ENCODE peak calls at places on chromosomes 13 and 19, in six cellular contexts. One of them, this sample, is unnamed.

GRCh38 chr19:2290441-2291184 is 8.6 kb upstream of the PEAK3 start:
- DNase-seq in prostate gland: no peak
- DNase-seq in spleen: peak
- DNase-seq in endothelial cell of umbilical vein: no peak
- DNase-seq in breast epithelium: no peak
- DNase-seq in sigmoid colon: no peak
- DNase-seq in this sample: no peak

GRCh38 chr13:60396783-60397692 is at the start of gene TDRD3:
- DNase-seq in prostate gland: peak
- DNase-seq in spleen: peak
- DNase-seq in endothelial cell of umbilical vein: peak
- DNase-seq in breast epithelium: peak
- DNase-seq in sigmoid colon: peak
- DNase-seq in this sample: peak

GRCh38 chr19:8567522-8568172 is 9.6 kb downstream of the MYO1F start:
- DNase-seq in prostate gland: no peak
- DNase-seq in spleen: peak
- DNase-seq in endothelial cell of umbilical vein: no peak
- DNase-seq in breast epithelium: no peak
- DNase-seq in sigmoid colon: no peak
- DNase-seq in this sample: no peak

GRCh38 chr19:43754312-43754561 is 525 bp downstream of the SMG9 start:
- DNase-seq in prostate gland: no peak
- DNase-seq in spleen: no peak
- DNase-seq in endothelial cell of umbilical vein: no peak
- DNase-seq in breast epithelium: no peak
- DNase-seq in sigmoid colon: no peak
- DNase-seq in this sample: no peak

GRCh38 chr13:28477709-28477973 is 17.3 kb downstream of the FLT1 start:
- DNase-seq in prostate gland: no peak
- DNase-seq in spleen: no peak
- DNase-seq in endothelial cell of umbilical vein: no peak
- DNase-seq in breast epithelium: no peak
- DNase-seq in sigmoid colon: no peak
- DNase-seq in this sample: no peak

GRCh38 chr13:84609716-84610115 is 727.4 kb upstream of the SLITRK1 start:
- DNase-seq in prostate gland: no peak
- DNase-seq in spleen: no peak
- DNase-seq in endothelial cell of umbilical vein: no peak
- DNase-seq in breast epithelium: no peak
- DNase-seq in sigmoid colon: no peak
- DNase-seq in this sample: no peak

GRCh38 chr13:79631260-79631659 is 150.3 kb downstream of the NDFIP2 start:
- DNase-seq in prostate gland: peak
- DNase-seq in spleen: no peak
- DNase-seq in endothelial cell of umbilical vein: peak
- DNase-seq in breast epithelium: no peak
- DNase-seq in sigmoid colon: no peak
- DNase-seq in this sample: no peak

GRCh38 chr19:10517361-10517759 is at the start of gene S1PR5:
- DNase-seq in prostate gland: no peak
- DNase-seq in spleen: no peak
- DNase-seq in endothelial cell of umbilical vein: no peak
- DNase-seq in breast epithelium: no peak
- DNase-seq in sigmoid colon: no peak
- DNase-seq in this sample: peak

GRCh38 chr19:21947775-21948174 is 63.0 kb downstream of the ZNF208 start:
- DNase-seq in prostate gland: no peak
- DNase-seq in spleen: no peak
- DNase-seq in endothelial cell of umbilical vein: no peak
- DNase-seq in breast epithelium: no peak
- DNase-seq in sigmoid colon: no peak
- DNase-seq in this sample: no peak

DNA sequence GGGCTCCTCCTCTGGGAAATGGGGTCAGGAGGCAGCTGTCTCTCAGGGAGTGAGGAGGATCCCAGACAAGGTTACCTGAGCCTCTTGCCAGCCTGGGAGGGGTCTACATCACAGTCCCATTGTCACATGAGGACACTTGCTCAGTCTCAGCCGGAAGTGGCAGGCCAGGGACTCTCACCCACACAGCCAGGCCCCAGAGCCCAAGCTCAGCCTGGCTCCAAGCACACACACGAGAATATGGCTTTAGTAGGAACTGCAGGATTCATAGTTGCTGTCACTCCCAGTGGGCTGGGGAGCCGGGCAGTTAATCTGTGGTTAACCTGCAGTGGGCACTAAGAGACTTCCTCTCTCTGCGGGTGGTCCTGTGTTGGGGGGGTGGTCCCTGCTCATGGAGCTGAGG is 15.8 kb upstream of the RELB start:
- DNase-seq in prostate gland: no peak
- DNase-seq in spleen: peak
- DNase-seq in endothelial cell of umbilical vein: no peak
- DNase-seq in breast epithelium: no peak
- DNase-seq in sigmoid colon: no peak
- DNase-seq in this sample: no peak
- TF ChIP-seq POLR2A in prostate gland: no peak
- TF ChIP-seq POLR2A in spleen: no peak
- TF ChIP-seq POLR2A in endothelial cell of umbilical vein: no peak
- TF ChIP-seq POLR2A in breast epithelium: no peak
- TF ChIP-seq POLR2A in sigmoid colon: no peak
- TF ChIP-seq POLR2A in this sample: no peak

GRCh38 chr13:59318320-59318930 is 845.3 kb downstream of the DIAPH3 start:
- DNase-seq in prostate gland: peak
- DNase-seq in spleen: no peak
- DNase-seq in endothelial cell of umbilical vein: peak
- DNase-seq in breast epithelium: peak
- DNase-seq in sigmoid colon: no peak
- DNase-seq in this sample: peak

GRCh38 chr13:59319276-59319675 is 844.5 kb downstream of the DIAPH3 start:
- DNase-seq in prostate gland: no peak
- DNase-seq in spleen: no peak
- DNase-seq in endothelial cell of umbilical vein: peak
- DNase-seq in breast epithelium: no peak
- DNase-seq in sigmoid colon: no peak
- DNase-seq in this sample: no peak

DNA sequence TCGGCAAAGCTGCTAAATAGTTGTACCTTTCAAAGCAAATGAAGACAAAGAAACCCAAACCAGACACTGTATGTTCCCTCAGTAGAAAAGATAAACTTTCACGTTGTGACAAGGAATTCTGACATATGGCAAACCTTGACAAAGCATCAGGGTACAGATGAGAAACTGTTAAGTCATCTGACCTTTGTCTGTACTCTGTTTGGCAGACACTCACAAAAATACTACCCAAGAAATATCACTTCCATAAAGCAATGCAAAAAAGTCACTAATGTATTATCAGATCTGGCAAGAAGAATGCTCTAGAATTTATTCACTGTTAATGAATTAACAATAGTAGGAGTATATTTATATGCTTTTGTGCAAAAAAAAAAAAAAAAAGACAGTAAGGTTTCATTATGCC is 843.7 kb downstream of the DIAPH3 start:
- DNase-seq in prostate gland: no peak
- DNase-seq in spleen: no peak
- DNase-seq in endothelial cell of umbilical vein: peak
- DNase-seq in breast epithelium: no peak
- DNase-seq in sigmoid colon: no peak
- DNase-seq in this sample: no peak
- H3K27ac ChIP-seq in prostate gland: no peak
- H3K27ac ChIP-seq in spleen: peak
- H3K27ac ChIP-seq in endothelial cell of umbilical vein: peak
- H3K27ac ChIP-seq in breast epithelium: no peak
- H3K27ac ChIP-seq in sigmoid colon: no peak
- H3K27ac ChIP-seq in this sample: no peak

GRCh38 chr13:51825681-51826254 is 19.2 kb downstream of the TMEM272 start:
- DNase-seq in prostate gland: no peak
- DNase-seq in spleen: no peak
- DNase-seq in endothelial cell of umbilical vein: no peak
- DNase-seq in breast epithelium: no peak
- DNase-seq in sigmoid colon: no peak
- DNase-seq in this sample: no peak

GRCh38 chr13:51826606-51827005 is 18.4 kb downstream of the TMEM272 start:
- DNase-seq in prostate gland: peak
- DNase-seq in spleen: no peak
- DNase-seq in endothelial cell of umbilical vein: no peak
- DNase-seq in breast epithelium: no peak
- DNase-seq in sigmoid colon: peak
- DNase-seq in this sample: no peak

GRCh38 chr13:51823861-51824260 is 19.9 kb upstream of the DHRS12 start:
- DNase-seq in prostate gland: no peak
- DNase-seq in spleen: no peak
- DNase-seq in endothelial cell of umbilical vein: no peak
- DNase-seq in breast epithelium: no peak
- DNase-seq in sigmoid colon: no peak
- DNase-seq in this sample: no peak

GRCh38 chr13:51823351-51823750 is 19.4 kb upstream of the DHRS12 start:
- DNase-seq in prostate gland: no peak
- DNase-seq in spleen: no peak
- DNase-seq in endothelial cell of umbilical vein: no peak
- DNase-seq in breast epithelium: no peak
- DNase-seq in sigmoid colon: peak
- DNase-seq in this sample: no peak

DNA sequence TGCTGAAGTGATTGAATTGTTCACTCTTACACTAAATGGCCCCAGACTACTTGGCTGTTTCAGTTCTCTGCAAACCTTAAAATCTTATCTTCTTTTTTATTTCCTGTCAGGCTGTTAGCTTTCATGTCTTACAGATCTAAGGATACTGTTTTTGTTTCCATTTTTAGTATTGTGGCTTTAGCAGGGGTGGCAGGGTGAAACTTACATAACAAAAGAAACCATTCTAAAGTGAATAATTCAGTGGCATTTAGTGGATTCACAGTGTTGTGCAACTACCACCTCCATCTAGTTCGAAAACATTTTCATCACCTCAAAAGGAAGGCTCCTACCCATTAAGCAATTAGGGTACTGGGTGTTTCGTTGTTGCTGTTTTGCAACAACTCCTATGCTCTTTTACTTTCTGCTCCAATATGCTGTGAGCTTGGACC is 19.8 kb downstream of the TMEM272 start:
- DNase-seq in prostate gland: no peak
- DNase-seq in spleen: no peak
- DNase-seq in endothelial cell of umbilical vein: peak
- DNase-seq in breast epithelium: no peak
- DNase-seq in sigmoid colon: no peak
- DNase-seq in this sample: no peak
- TF ChIP-seq POLR2AphosphoS5 in prostate gland: peak
- TF ChIP-seq POLR2AphosphoS5 in spleen: peak
- TF ChIP-seq POLR2AphosphoS5 in endothelial cell of umbilical vein: no peak
- TF ChIP-seq POLR2AphosphoS5 in breast epithelium: no peak
- TF ChIP-seq POLR2AphosphoS5 in sigmoid colon: no peak
- TF ChIP-seq POLR2AphosphoS5 in this sample: peak

GRCh38 chr19:50706387-50706786 is 13.2 kb downstream of the SHANK1 start:
- DNase-seq in prostate gland: no peak
- DNase-seq in spleen: no peak
- DNase-seq in endothelial cell of umbilical vein: no peak
- DNase-seq in breast epithelium: no peak
- DNase-seq in sigmoid colon: no peak
- DNase-seq in this sample: no peak

GRCh38 chr19:50702870-50703829 is 16.5 kb downstream of the SHANK1 start:
- DNase-seq in prostate gland: no peak
- DNase-seq in spleen: peak
- DNase-seq in endothelial cell of umbilical vein: peak
- DNase-seq in breast epithelium: no peak
- DNase-seq in sigmoid colon: no peak
- DNase-seq in this sample: peak

GRCh38 chr19:50703915-50704548 is 15.6 kb downstream of the SHANK1 start:
- DNase-seq in prostate gland: no peak
- DNase-seq in spleen: no peak
- DNase-seq in endothelial cell of umbilical vein: no peak
- DNase-seq in breast epithelium: no peak
- DNase-seq in sigmoid colon: no peak
- DNase-seq in this sample: no peak

GRCh38 chr19:50708179-50708879 is 11.3 kb downstream of the SHANK1 start:
- DNase-seq in prostate gland: no peak
- DNase-seq in spleen: no peak
- DNase-seq in endothelial cell of umbilical vein: no peak
- DNase-seq in breast epithelium: no peak
- DNase-seq in sigmoid colon: no peak
- DNase-seq in this sample: no peak

DNA sequence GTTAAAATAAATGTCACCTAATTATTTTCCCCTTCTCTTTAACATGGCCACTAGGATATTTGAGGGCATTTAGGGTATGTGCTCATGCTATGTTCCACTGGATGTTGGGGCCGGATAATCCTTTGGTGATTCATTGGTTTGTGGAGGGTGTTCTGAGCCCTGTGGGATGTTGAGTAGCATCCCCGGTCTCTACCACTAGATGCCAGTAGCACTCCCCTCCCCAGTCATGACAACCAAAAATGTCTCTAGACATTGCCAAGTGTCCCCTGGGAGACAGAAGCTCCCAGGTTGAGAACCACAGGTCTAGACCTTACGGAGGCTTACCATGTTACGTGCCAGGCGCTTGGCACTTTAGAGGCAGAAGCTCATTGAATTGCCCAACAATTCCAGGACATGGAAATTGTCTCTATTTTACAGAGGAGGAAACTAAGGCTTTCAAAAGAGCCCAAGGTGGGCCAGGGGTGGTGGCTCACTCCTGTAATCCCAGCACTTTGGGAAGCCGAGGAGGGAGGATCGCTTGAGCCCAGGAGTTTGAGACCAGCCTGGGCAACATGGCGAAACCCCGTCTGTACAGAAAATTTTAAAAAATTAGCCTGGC is 14.1 kb downstream of the SHANK1 start:
- DNase-seq in prostate gland: no peak
- DNase-seq in spleen: no peak
- DNase-seq in endothelial cell of umbilical vein: peak
- DNase-seq in breast epithelium: no peak
- DNase-seq in sigmoid colon: no peak
- DNase-seq in this sample: no peak
- TF ChIP-seq POLR2A in prostate gland: no peak
- TF ChIP-seq POLR2A in spleen: no peak
- TF ChIP-seq POLR2A in endothelial cell of umbilical vein: no peak
- TF ChIP-seq POLR2A in breast epithelium: no peak
- TF ChIP-seq POLR2A in sigmoid colon: no peak
- TF ChIP-seq POLR2A in this sample: no peak

DNA sequence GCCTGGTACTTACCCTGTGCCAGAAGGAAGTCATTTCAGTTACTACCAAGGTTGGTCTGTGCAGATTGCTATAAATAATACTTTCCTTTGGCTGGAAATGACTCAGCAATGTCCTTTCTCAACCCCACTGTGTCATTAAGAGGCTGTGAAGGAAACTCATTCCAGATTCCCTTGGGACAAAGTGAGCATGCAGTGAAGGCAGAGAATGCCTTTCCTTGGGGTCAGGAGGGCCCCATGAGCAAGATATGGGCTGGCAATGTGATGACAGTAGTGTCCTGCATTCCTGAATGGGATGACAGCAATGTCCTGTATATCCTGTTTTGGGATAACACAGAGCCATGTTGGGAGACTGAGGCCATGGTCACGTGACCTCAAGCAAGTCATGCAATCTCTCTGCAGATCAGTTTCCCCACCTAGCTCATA is 213.1 kb upstream of the TMTC4 start:
- DNase-seq in prostate gland: no peak
- DNase-seq in spleen: no peak
- DNase-seq in endothelial cell of umbilical vein: peak
- DNase-seq in breast epithelium: no peak
- DNase-seq in sigmoid colon: no peak
- DNase-seq in this sample: no peak
- H3K27ac ChIP-seq in prostate gland: no peak
- H3K27ac ChIP-seq in spleen: no peak
- H3K27ac ChIP-seq in endothelial cell of umbilical vein: peak
- H3K27ac ChIP-seq in breast epithelium: no peak
- H3K27ac ChIP-seq in sigmoid colon: no peak
- H3K27ac ChIP-seq in this sample: no peak

This sample was measured in upper lobe of left lung.